ENCODE peak calls at places on chromosomes 12 and 14, in nine cellular contexts. C is epithelial cell of esophagus; Q is CD8-positive, alpha-beta memory T cell; Y is dorsolateral prefrontal cortex; H is neural progenitor cell; J is HepG2; F is left ventricle myocardium inferior; K is GM23248; V is tibial artery. R is an unnamed sample.
A peak's percentile ranks its signal among the peaks of the same experiment; 100 is the strongest.

GRCh38 chr14:36675581-36675980 is 13.9 kb downstream of the PAX9 start:
- DNase-seq in C (no peak), Q (no peak), Y (no peak), H (peak; percentile 54), J (no peak), F (no peak), K (no peak), V (no peak), R (no peak)

GRCh38 chr14:70555890-70556289 is 21.1 kb upstream of the ADAM20 start:
- DNase-seq in C (peak; percentile 38), Q (no peak), Y (no peak), H (no peak), J (no peak), F (peak; percentile 18), K (peak; percentile 55), V (no peak), R (no peak)

GRCh38 chr12:224330-224729 is 10.4 kb upstream of the SLC6A12 start:
- DNase-seq in C (no peak), Q (no peak), Y (no peak), H (no peak), J (no peak), F (no peak), K (no peak), V (no peak), R (no peak)

GRCh38 chr12:114769634-114770033 is 85.7 kb upstream of the TBX3 start:
- DNase-seq in C (no peak), Q (no peak), Y (no peak), H (no peak), J (peak; percentile 34), F (no peak), K (no peak), V (no peak), R (no peak)

GRCh38 chr14:24135834-24136683 is at the start of gene PSME1:
- DNase-seq in C (peak; percentile 93), Q (peak; percentile 93), Y (peak; percentile 91), H (peak; percentile 96), J (peak; percentile 93), F (peak; percentile 95), K (peak; percentile 94), V (peak; percentile 96), R (peak; percentile 57)

GRCh38 chr12:93235881-93236280 is 141.8 kb upstream of the NUDT4 start:
- DNase-seq in C (no peak), Q (no peak), Y (no peak), H (no peak), J (no peak), F (no peak), K (no peak), V (no peak), R (no peak)

GRCh38 chr14:81449114-81449513 is 49.0 kb upstream of the STON2 start:
- DNase-seq in C (no peak), Q (no peak), Y (no peak), H (no peak), J (peak; percentile 16), F (peak; percentile 31), K (no peak), V (no peak), R (no peak)

GRCh38 chr14:39266589-39266870 is 32.8 kb downstream of the MIA2 start:
- DNase-seq in C (no peak), Q (no peak), Y (no peak), H (no peak), J (peak; percentile 96), F (no peak), K (peak; percentile 73), V (peak; percentile 81), R (peak; percentile 14)

GRCh38 chr12:118126119-118126757 is 9.7 kb upstream of the PEBP1 start:
- DNase-seq in C (no peak), Q (no peak), Y (no peak), H (no peak), J (peak; percentile 66), F (peak; percentile 69), K (no peak), V (no peak), R (no peak)

GRCh38 chr14:67387195-67387594 is 24.8 kb downstream of the PLEK2 start:
- DNase-seq in C (peak; percentile 33), Q (no peak), Y (no peak), H (no peak), J (no peak), F (no peak), K (peak; percentile 48), V (no peak), R (no peak)

GRCh38 chr12:77406131-77406905 is 340.9 kb upstream of the E2F7 start:
- DNase-seq in C (no peak), Q (no peak), Y (no peak), H (no peak), J (no peak), F (no peak), K (no peak), V (no peak), R (no peak)

GRCh38 chr12:111304642-111305071 is 64.2 kb downstream of the PHETA1 start:
- DNase-seq in C (peak; percentile 11), Q (no peak), Y (no peak), H (peak; percentile 22), J (no peak), F (no peak), K (no peak), V (no peak), R (no peak)

GRCh38 chr12:86138770-86139169 is 117.4 kb downstream of the MGAT4C start:
- DNase-seq in C (no peak), Q (no peak), Y (no peak), H (no peak), J (no peak), F (no peak), K (no peak), V (no peak), R (no peak)

GRCh38 chr14:68945585-68946289 is 33.4 kb downstream of the ACTN1 start:
- DNase-seq in C (no peak), Q (no peak), Y (no peak), H (no peak), J (peak; percentile 72), F (peak; percentile 12), K (no peak), V (no peak), R (no peak)

GRCh38 chr12:130826151-130826801 is 12.8 kb downstream of the STX2 start:
- DNase-seq in C (peak; percentile 45), Q (peak; percentile 67), Y (no peak), H (peak; percentile 57), J (peak; percentile 33), F (no peak), K (peak; percentile 76), V (no peak), R (no peak)

GRCh38 chr14:85124896-85125295 is 405.0 kb upstream of the FLRT2 start:
- DNase-seq in C (no peak), Q (no peak), Y (no peak), H (no peak), J (no peak), F (no peak), K (no peak), V (no peak), R (no peak)

GRCh38 chr12:4849024-4849594 is 60.6 kb upstream of the KCNA1 start:
- DNase-seq in C (peak; percentile 42), Q (no peak), Y (no peak), H (peak; percentile 42), J (peak; percentile 30), F (no peak), K (peak; percentile 60), V (no peak), R (no peak)

GRCh38 chr12:121775501-121775900 is 18.0 kb downstream of the RHOF start:
- DNase-seq in C (no peak), Q (no peak), Y (no peak), H (no peak), J (no peak), F (no peak), K (no peak), V (no peak), R (no peak)

GRCh38 chr12:66965613-66966012 is 286.7 kb upstream of the GRIP1 start:
- DNase-seq in C (no peak), Q (no peak), Y (no peak), H (no peak), J (no peak), F (no peak), K (no peak), V (no peak), R (no peak)

GRCh38 chr14:52829527-52829926 is 38.1 kb upstream of the GNPNAT1 start:
- DNase-seq in C (no peak), Q (no peak), Y (no peak), H (no peak), J (no peak), F (no peak), K (no peak), V (no peak), R (no peak)

DNA sequence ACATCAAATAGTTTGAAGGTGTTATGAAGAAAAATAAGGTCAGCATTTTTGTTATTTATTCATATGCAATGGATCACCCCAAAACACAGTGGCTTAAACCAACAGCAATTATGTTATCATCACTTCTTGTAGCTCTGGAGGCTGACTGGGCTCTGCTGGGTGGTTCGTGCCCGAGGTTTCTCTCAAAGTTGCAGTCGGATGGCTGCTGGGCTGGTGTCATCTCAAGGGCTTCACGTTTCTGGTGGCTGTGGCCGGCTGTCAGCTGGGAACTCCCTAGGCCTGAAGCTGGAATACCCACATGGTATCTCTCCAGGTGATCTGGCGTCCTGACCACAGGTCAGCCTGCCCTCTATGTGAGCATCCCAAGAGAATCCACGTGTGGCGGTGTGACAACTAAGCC is 12.0 kb downstream of the DIO3 start:
- DNase-seq in C (no peak), Q (no peak), Y (no peak), H (no peak), J (no peak), F (no peak), K (no peak), V (no peak), R (no peak)
- H3K4me3 ChIP-seq in C (no peak overlapping the region), Q (no peak overlapping the region), Y (no peak overlapping the region), H (no peak overlapping the region), J (no peak overlapping the region), F (no peak overlapping the region), K (no peak overlapping the region), V (no peak overlapping the region), R (no peak overlapping the region)

GRCh38 chr12:106342397-106343212 is 14.9 kb upstream of the POLR3B start:
- DNase-seq in C (peak; percentile 65), Q (no peak), Y (no peak), H (no peak), J (peak; percentile 39), F (peak; percentile 80), K (peak; percentile 96), V (peak; percentile 88), R (no peak)
- H3K4me3 ChIP-seq in C (peak overlapping the region; percentile 35), Q (no peak overlapping the region), Y (no peak overlapping the region), H (no peak overlapping the region), J (peak overlapping the region; percentile 6), F (peak overlapping the region; percentile 41), K (peak overlapping the region; percentile 61), V (peak overlapping the region; percentile 21), R (peak overlapping the region; percentile 46)

GRCh38 chr12:44227601-44228000 is 391.7 kb downstream of the TMEM117 start:
- DNase-seq in C (peak; percentile 22), Q (no peak), Y (no peak), H (no peak), J (no peak), F (no peak), K (peak; percentile 5), V (no peak), R (no peak)
- H3K4me3 ChIP-seq in C (no peak overlapping the region), Q (no peak overlapping the region), Y (no peak overlapping the region), H (no peak overlapping the region), J (no peak overlapping the region), F (no peak overlapping the region), K (no peak overlapping the region), V (no peak overlapping the region), R (no peak overlapping the region)

DNA sequence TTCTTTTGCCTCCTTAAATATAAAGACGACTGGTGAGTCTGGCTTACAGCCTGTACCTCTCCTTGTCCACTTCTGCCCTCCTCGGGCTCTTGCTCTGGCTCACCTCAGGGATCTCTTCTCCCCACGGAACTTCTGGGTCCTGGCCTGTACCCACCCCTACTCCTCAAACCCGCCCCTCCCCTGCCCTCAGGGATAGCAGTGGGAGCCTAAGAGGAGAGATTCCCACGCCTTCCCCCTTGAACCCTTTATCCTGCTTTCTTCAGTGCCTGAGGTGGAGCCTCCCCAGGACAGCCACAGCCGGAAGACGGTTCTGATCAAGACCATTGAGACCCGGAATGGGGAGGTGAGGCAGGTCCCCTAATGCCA is 2.7 kb downstream of the PRPH start:
- DNase-seq in C (no peak), Q (no peak), Y (no peak), H (no peak), J (no peak), F (no peak), K (no peak), V (peak; percentile 32), R (no peak)
- H3K4me3 ChIP-seq in C (no peak overlapping the region), Q (no peak overlapping the region), Y (no peak overlapping the region), H (peak overlapping the region; percentile 30), J (no peak overlapping the region), F (peak overlapping the region; percentile 47), K (no peak overlapping the region), V (no peak overlapping the region), R (no peak overlapping the region)